ENCODE peak calls at places on chromosomes 12 and 14, in four cellular contexts. Z is NCI-H1417, H is heart left ventricle, F is ACHN. V is an unnamed sample.

GRCh38 chr14:30849354-30849753 is 25.0 kb upstream of the COCH start:
- DNase-seq in Z (no peak), H (no peak), F (no peak), V (no peak)

GRCh38 chr12:1662761-1663439 is 28.0 kb upstream of the ADIPOR2 start:
- DNase-seq in Z (peak; percentile 29), H (peak; percentile 65), F (no peak), V (no peak)

GRCh38 chr14:99037777-99038176 is 234.2 kb downstream of the BCL11B start:
- DNase-seq in Z (no peak), H (no peak), F (peak; percentile 2), V (no peak)

GRCh38 chr14:51044961-51045360 is 49.9 kb downstream of the TRIM9 start:
- DNase-seq in Z (no peak), H (no peak), F (no peak), V (no peak)

GRCh38 chr12:57089259-57090245 is 638 bp downstream of the NAB2 start:
- DNase-seq in Z (peak; percentile 54), H (peak; percentile 88), F (peak; percentile 75), V (peak; percentile 6)

GRCh38 chr14:84036863-84037262 is 1493.1 kb upstream of the FLRT2 start:
- DNase-seq in Z (peak; percentile 17), H (no peak), F (no peak), V (no peak)

GRCh38 chr14:104442107-104442551 is 137.4 kb upstream of the C14orf180 start:
- DNase-seq in Z (no peak), H (peak; percentile 51), F (no peak), V (no peak)

GRCh38 chr12:105457026-105457425 is 126.5 kb downstream of the C12orf75 start:
- DNase-seq in Z (no peak), H (no peak), F (no peak), V (no peak)

GRCh38 chr14:33848706-33849454 is 102.0 kb downstream of the EGLN3 start:
- DNase-seq in Z (peak; percentile 47), H (peak; percentile 62), F (peak; percentile 72), V (peak; percentile 42)

GRCh38 chr14:32560213-32560857 is 231.2 kb downstream of the AKAP6 start:
- DNase-seq in Z (peak; percentile 59), H (no peak), F (peak; percentile 69), V (peak; percentile 76)